ENCODE peak calls at places on chromosomes 1 and 21, in four cellular contexts. Z, J, A and I are unnamed samples.

GRCh38 chr1:203325004-203325417 is 19.7 kb downstream of the BTG2 start:
- DNase-seq in Z (no peak), J (no peak), A (peak; percentile 33), I (no peak)

GRCh38 chr1:183124259-183124658 is 61.8 kb upstream of the LAMC2 start:
- DNase-seq in J (no peak), Z (no peak), A (no peak), I (no peak)

GRCh38 chr1:205360166-205360565 is 3.4 kb upstream of the KLHDC8A start:
- DNase-seq in Z (no peak), A (peak; percentile 68), J (no peak), I (no peak)

GRCh38 chr1:235050911-235051360 is 77.7 kb downstream of the TOMM20 start:
- DNase-seq in Z (no peak), J (peak; percentile 84), A (peak; percentile 42), I (no peak)

GRCh38 chr1:100860397-100860991 is 34.1 kb downstream of the EXTL2 start:
- DNase-seq in J (peak; percentile 75), Z (no peak), A (no peak), I (no peak)

GRCh38 chr1:229253170-229253974 is 17.5 kb upstream of the RAB4A start:
- DNase-seq in A (no peak), J (peak; percentile 32), Z (no peak), I (peak; percentile 84)

GRCh38 chr1:7552402-7552801 is 218.7 kb upstream of the VAMP3 start:
- DNase-seq in J (peak; percentile 52), Z (no peak), A (peak; percentile 50), I (no peak)

GRCh38 chr1:201404722-201405483 is 5.8 kb upstream of the LAD1 start:
- DNase-seq in A (no peak), Z (peak; percentile 44), J (no peak), I (no peak)

GRCh38 chr1:111204211-111204883 is 3.9 kb upstream of the DENND2D start:
- DNase-seq in A (peak; percentile 61), Z (peak; percentile 82), J (no peak), I (no peak)

GRCh38 chr1:246793331-246793890 is 69.2 kb downstream of the SCCPDH start:
- DNase-seq in J (no peak), A (no peak), Z (no peak), I (no peak)

GRCh38 chr1:168261390-168261789 is 19.3 kb upstream of the TBX19 start:
- DNase-seq in J (peak; percentile 65), A (no peak), Z (no peak), I (peak; percentile 52)

GRCh38 chr21:41032536-41032935 is 135.4 kb upstream of the BACE2 start:
- DNase-seq in Z (no peak), J (no peak), A (no peak), I (peak; percentile 87)

GRCh38 chr1:58116284-58116683 is 430.2 kb downstream of the OMA1 start:
- DNase-seq in Z (no peak), A (no peak), J (no peak), I (peak; percentile 15)

GRCh38 chr1:98368995-98369394 is 292.5 kb upstream of the SNX7 start:
- DNase-seq in A (no peak), J (no peak), Z (no peak), I (no peak)

GRCh38 chr1:78840447-78841251 is 165.9 kb downstream of the ADGRL4 start:
- DNase-seq in A (no peak), Z (peak; percentile 7), J (peak; percentile 83), I (peak; percentile 26)

GRCh38 chr1:214688891-214689290 is 85.9 kb downstream of the CENPF start:
- DNase-seq in J (no peak), A (no peak), Z (no peak), I (no peak)

GRCh38 chr1:215128514-215128913 is 46.0 kb downstream of the KCNK2 start:
- DNase-seq in A (no peak), Z (no peak), J (no peak), I (no peak)

GRCh38 chr1:3070654-3071506 is 1.9 kb downstream of the PRDM16 start:
- DNase-seq in A (peak; percentile 67), Z (no peak), J (no peak), I (no peak)

GRCh38 chr1:3068400-3069361 is at the start of gene PRDM16:
- DNase-seq in A (peak; percentile 68), J (peak; percentile 3), Z (peak; percentile 70), I (peak; percentile 29)

GRCh38 chr1:3067671-3068399 is 1.2 kb upstream of the PRDM16 start:
- DNase-seq in A (peak; percentile 47), Z (peak; percentile 43), J (no peak), I (no peak)

GRCh38 chr1:3070304-3070653 is 1.3 kb downstream of the PRDM16 start:
- DNase-seq in J (no peak), Z (no peak), A (no peak), I (no peak)

DNA sequence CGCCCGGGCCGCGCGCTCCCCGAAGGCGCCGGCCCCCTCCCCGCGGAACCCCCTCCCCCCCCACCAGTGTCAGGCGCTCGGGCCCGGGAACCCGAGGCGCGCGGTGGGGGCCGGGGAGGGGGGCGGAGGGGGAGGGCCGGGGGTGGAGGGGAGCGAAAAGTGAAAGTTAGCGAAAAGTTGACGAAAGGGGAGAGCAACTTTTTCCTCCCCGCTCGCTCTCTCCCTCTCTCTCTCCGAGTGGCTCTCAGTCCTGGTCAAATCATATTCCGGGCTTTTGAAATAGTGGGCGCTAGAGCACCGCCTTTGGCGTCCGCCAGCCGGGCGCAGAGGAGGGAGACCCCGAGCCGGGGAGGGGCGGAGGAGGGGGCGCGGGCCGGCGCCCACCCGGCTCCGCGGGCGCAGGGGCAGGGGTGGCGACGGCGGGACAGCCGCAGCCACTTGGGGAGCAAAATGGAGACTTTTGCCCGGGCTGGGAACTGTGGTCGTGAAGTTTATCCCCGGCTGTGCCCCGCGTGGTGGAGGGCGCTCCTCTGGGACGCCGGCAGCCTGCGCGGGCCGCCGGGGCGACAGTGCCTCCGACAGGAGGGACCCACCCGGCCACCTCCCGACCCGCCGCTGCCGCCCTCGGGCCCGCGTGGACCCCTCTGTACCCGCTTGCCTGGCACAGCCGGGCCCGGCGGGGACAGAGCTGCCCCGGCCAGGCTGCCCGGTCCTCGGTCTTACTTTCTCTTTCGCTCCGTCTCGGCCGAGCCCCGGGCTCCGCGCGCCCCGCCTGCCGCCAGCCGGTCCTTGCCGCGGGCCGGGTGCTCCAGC is 694 bp downstream of the PRDM16 start:
- DNase-seq in J (peak; percentile 19), Z (peak; percentile 72), A (peak; percentile 80), I (no peak)
- TF ChIP-seq CTCF in J (peak; percentile 41), Z (no peak), A (peak; percentile 49), I (peak; percentile 38)

GRCh38 chr21:45108034-45108790 is 33.8 kb downstream of the ADARB1 start:
- DNase-seq in A (no peak), Z (no peak), J (no peak), I (no peak)

GRCh38 chr21:45110873-45111624 is 36.7 kb downstream of the ADARB1 start:
- DNase-seq in Z (no peak), J (no peak), A (no peak), I (no peak)

GRCh38 chr21:45111703-45112102 is 37.3 kb downstream of the ADARB1 start:
- DNase-seq in A (no peak), Z (no peak), J (no peak), I (no peak)

GRCh38 chr21:45108808-45109800 is 34.7 kb downstream of the ADARB1 start:
- DNase-seq in A (no peak), Z (no peak), J (no peak), I (no peak)

GRCh38 chr21:45109831-45110492 is 35.6 kb downstream of the ADARB1 start:
- DNase-seq in A (no peak), Z (no peak), J (no peak), I (no peak)
- H3K4me1 ChIP-seq in A (peaks cover 4% of the 10 kb centered on the region), Z (peaks cover under 1% of the 10 kb centered on the region), J (peaks cover 20% of the 10 kb centered on the region), I (peaks cover 2% of the 10 kb centered on the region)

DNA sequence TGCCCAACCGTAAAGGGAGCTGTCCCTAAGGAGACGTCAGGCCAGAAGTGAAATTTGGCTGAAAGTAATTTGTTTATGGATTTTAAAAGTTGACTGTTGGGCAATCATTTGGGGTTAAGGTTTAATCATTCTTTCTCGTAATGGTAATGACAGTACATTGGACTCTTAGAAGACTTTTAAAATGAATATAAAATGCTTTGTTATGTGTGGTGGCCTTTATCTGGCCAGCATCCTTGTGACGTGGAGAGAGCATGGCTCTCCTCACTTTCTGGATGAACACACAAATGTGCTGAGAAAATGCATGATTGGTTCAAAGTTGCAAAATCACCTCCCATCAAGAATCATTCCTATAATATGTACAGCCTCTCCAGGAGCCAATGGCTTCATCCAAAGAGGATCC is 160.2 kb downstream of the DHRS3 start:
- DNase-seq in A (no peak), Z (no peak), J (no peak), I (no peak)
- H3K27ac ChIP-seq in A (no peak overlapping the region), Z (no peak overlapping the region), J (peak overlapping the region; percentile 60), I (no peak overlapping the region)

GRCh38 chr1:153393926-153394325 is 3.1 kb upstream of the S100A8 start:
- DNase-seq in A (no peak), Z (no peak), J (no peak), I (no peak)
- TF ChIP-seq CTCF in A (no peak), Z (no peak), J (no peak), I (peak; percentile 15)

GRCh38 chr1:61326713-61327112 is 244.4 kb downstream of the NFIA start:
- DNase-seq in J (no peak), A (no peak), Z (no peak), I (no peak)
- H3K4me1 ChIP-seq in J (no peaks in the 10 kb centered on the region), A (no peaks in the 10 kb centered on the region), Z (peaks cover 25% of the 10 kb centered on the region), I (peaks cover 52% of the 10 kb centered on the region)